ENCODE peak calls at places on chromosome 3, in five cellular contexts. M, B, R, V and J are unnamed samples.

GRCh38 chr3:158111861-158112260 is 2.0 kb downstream of the RSRC1 start:
- DNase-seq in M (no peak), B (no peak), R (no peak), V (no peak), J (no peak)

GRCh38 chr3:102104093-102104492 is 254.8 kb downstream of the NFKBIZ start:
- DNase-seq in M (no peak), B (no peak), R (no peak), V (no peak), J (no peak)

GRCh38 chr3:109132801-109133473 is 3.6 kb upstream of the C3orf85 start:
- DNase-seq in M (peak; percentile 60), B (peak; percentile 94), R (no peak), V (no peak), J (peak; percentile 69)

GRCh38 chr3:167662919-167663400 is 9.2 kb upstream of the WDR49 start:
- DNase-seq in M (no peak), B (no peak), R (no peak), V (no peak), J (no peak)

GRCh38 chr3:104425416-104425815 is 941.3 kb upstream of the ALCAM start:
- DNase-seq in M (no peak), B (no peak), R (no peak), V (no peak), J (no peak)

GRCh38 chr3:58528629-58529028 is 8.4 kb downstream of the ACOX2 start:
- DNase-seq in M (peak; percentile 88), B (peak; percentile 63), R (no peak), V (peak; percentile 55), J (peak; percentile 52)

GRCh38 chr3:186236357-186237020 is 125.5 kb downstream of the DGKG start:
- DNase-seq in M (no peak), B (peak; percentile 49), R (no peak), V (no peak), J (peak; percentile 82)

GRCh38 chr3:30631237-30631961 is 25.0 kb downstream of the TGFBR2 start:
- DNase-seq in M (no peak), B (peak; percentile 65), R (peak; percentile 19), V (no peak), J (peak; percentile 58)

GRCh38 chr3:107421881-107422280 is 44.6 kb downstream of the CCDC54 start:
- DNase-seq in M (no peak), B (no peak), R (no peak), V (no peak), J (no peak)

GRCh38 chr3:126683069-126683468 is 21.0 kb upstream of the CHCHD6 start:
- DNase-seq in M (no peak), B (no peak), R (no peak), V (no peak), J (no peak)

GRCh38 chr3:105806361-105806760 is 62.5 kb downstream of the CBLB start:
- DNase-seq in M (no peak), B (peak; percentile 75), R (no peak), V (no peak), J (no peak)

GRCh38 chr3:100968908-100969556 is 24.2 kb downstream of the ABI3BP start:
- DNase-seq in M (no peak), B (no peak), R (no peak), V (no peak), J (no peak)

GRCh38 chr3:99645277-99646106 is 7.1 kb downstream of the COL8A1 start:
- DNase-seq in M (no peak), B (peak; percentile 81), R (no peak), V (peak; percentile 15), J (no peak)
- TF ChIP-seq CTCF in M (peak; percentile 46), B (peak; percentile 90), R (peak; percentile 56), V (peak; percentile 64), J (peak; percentile 80)

GRCh38 chr3:120800625-120801024 is 58.1 kb downstream of the GTF2E1 start:
- DNase-seq in M (no peak), B (no peak), R (no peak), V (no peak), J (no peak)
- H3K4me3 ChIP-seq in M (no peak overlapping the region), B (no peak overlapping the region), R (no peak overlapping the region), V (no peak overlapping the region), J (no peak overlapping the region)

DNA sequence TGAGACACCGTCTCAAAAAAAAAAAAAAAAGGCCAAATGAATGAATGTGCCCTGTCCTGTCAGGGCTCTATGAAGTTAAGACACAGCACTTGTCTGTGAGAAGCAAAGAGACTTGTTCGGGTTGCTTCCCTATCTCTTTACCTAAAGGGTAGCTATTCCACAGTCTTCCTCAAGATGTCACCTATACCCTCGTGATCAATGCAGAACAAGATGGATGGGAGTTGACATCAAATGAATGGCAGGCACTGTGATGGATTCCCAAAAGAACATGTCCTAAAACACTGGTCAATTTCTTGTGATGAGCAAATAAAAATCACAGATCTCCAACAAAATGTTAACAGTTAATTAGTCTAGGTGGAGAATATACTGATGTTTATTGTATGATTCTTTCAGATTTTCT is 9.5 kb downstream of the TADA3 start:
- DNase-seq in M (no peak), B (no peak), R (no peak), V (no peak), J (no peak)
- TF ChIP-seq CTCF in M (no peak), B (no peak), R (no peak), V (peak; percentile 22), J (no peak)

DNA sequence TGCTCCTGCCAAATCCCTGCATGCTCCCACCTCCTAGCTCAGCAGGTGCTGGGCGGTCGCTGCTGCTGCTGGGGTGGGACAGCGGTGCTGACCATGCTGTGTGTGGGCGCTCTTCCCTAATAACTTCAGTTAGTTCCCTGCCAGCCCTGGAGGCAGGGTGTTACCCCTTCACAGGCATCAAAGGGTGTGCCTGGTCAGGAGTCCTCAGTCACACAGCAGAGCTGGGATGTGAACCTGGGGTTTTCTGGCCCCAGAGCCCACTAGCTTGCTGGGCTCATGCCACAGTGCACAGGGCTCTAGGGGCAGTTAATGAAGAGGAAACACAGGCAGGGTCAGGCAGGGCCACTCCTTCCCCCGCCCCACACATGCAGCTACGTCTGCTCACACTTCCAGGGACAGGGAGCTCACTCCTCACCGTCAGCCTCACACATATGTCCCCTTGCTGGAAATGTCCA is 16.0 kb upstream of the PLXND1 start:
- DNase-seq in M (no peak), B (no peak), R (no peak), V (peak; percentile 53), J (no peak)
- H3K4me3 ChIP-seq in M (no peak overlapping the region), B (no peak overlapping the region), R (no peak overlapping the region), V (no peak overlapping the region), J (no peak overlapping the region)

DNA sequence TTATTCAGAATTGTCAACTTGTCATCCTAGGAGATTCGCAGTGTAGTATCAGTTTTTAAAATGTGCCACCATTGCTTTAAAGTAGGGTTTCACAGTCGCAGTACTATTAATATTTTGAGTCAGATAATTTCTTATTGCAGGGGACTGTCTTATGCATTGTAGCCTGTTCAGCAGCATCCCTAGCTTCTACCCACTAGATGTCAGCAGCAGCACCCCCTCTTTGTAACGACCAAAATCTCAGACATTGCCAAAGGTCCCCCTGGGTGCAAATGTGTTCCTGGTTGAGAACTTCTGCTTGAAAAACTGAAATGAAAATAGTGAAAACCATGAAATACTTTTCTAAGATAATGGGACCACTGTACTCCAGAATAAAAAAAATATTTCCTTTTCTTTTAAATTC is 474.8 kb downstream of the CNTN3 start:
- DNase-seq in M (no peak), B (no peak), R (no peak), V (no peak), J (no peak)
- TF ChIP-seq CTCF in M (no peak), B (peak; percentile 16), R (no peak), V (no peak), J (no peak)

GRCh38 chr3:120064641-120065040 is 29.6 kb downstream of the GSK3B start:
- DNase-seq in M (no peak), B (peak; percentile 7), R (no peak), V (no peak), J (no peak)

GRCh38 chr3:120070263-120070981 is 23.8 kb downstream of the GSK3B start:
- DNase-seq in M (no peak), B (no peak), R (no peak), V (no peak), J (no peak)

GRCh38 chr3:120066634-120067033 is 27.6 kb downstream of the GSK3B start:
- DNase-seq in M (no peak), B (no peak), R (no peak), V (no peak), J (no peak)

GRCh38 chr3:120071259-120071658 is 23.0 kb downstream of the GSK3B start:
- DNase-seq in M (no peak), B (no peak), R (no peak), V (no peak), J (no peak)

GRCh38 chr3:120067090-120067489 is 27.2 kb downstream of the GSK3B start:
- DNase-seq in M (no peak), B (no peak), R (no peak), V (no peak), J (no peak)
- H3K4me3 ChIP-seq in M (no peak overlapping the region), B (no peak overlapping the region), R (no peak overlapping the region), V (no peak overlapping the region), J (no peak overlapping the region)

GRCh38 chr3:111737712-111738097 is 121.4 kb upstream of the PHLDB2 start:
- DNase-seq in M (peak; percentile 76), B (peak; percentile 100), R (no peak), V (peak; percentile 76), J (peak; percentile 97)
- TF ChIP-seq CTCF in M (no peak), B (no peak), R (no peak), V (no peak), J (peak; percentile 3)

GRCh38 chr3:150082898-150083652 is 112.4 kb upstream of the PFN2 start:
- DNase-seq in M (no peak), B (no peak), R (no peak), V (no peak), J (no peak)
- H3K4me3 ChIP-seq in M (peak overlapping the region; percentile 23), B (peak overlapping the region; percentile 53), R (peak overlapping the region; percentile 56), V (no peak overlapping the region), J (no peak overlapping the region)

GRCh38 chr3:189267981-189268613 is 96.3 kb downstream of the TPRG1 start:
- DNase-seq in M (no peak), B (peak; percentile 38), R (no peak), V (no peak), J (no peak)
- TF ChIP-seq CTCF in M (no peak), B (peak; percentile 14), R (no peak), V (peak; percentile 18), J (peak; percentile 45)

GRCh38 chr3:172596394-172596706 is 73.1 kb upstream of the TNFSF10 start:
- DNase-seq in M (no peak), B (no peak), R (no peak), V (no peak), J (no peak)
- H3K4me3 ChIP-seq in M (no peak overlapping the region), B (no peak overlapping the region), R (no peak overlapping the region), V (no peak overlapping the region), J (no peak overlapping the region)